ENCODE peak calls at places on chromosome 15, in eight cellular contexts. A is kidney epithelial cell; Q is T-helper 9 cell; V is activated T-cell treated with anti-CD3 and anti-CD28 coated beads for 4 hours; C is T-cell; F is activated CD8-positive, alpha-beta memory T cell treated with anti-CD3 and anti-CD28 coated beads, Interleukin-2, amount 50 U/mL, for 48 hours; N is stimulated activated CD4-positive, alpha-beta T cell treated with anti-CD3 and anti-CD28 coated beads, Interleukin-2, amount 100 ng/mL, for 48 hours; G is Caco-2. Z is an unnamed sample.

GRCh38 chr15:58440922-58441321 is 9.1 kb downstream of the LIPC start:
- DNase-seq in A (no peak), Q (no peak), V (no peak), C (no peak), F (peak), N (no peak), G (peak), Z (no peak)

GRCh38 chr15:25910832-25911231 is 47.7 kb upstream of the ATP10A start:
- DNase-seq in A (no peak), Q (no peak), V (no peak), C (no peak), F (no peak), N (no peak), G (no peak), Z (no peak)

GRCh38 chr15:68335251-68335650 is 57.7 kb downstream of the FEM1B start:
- DNase-seq in A (no peak), Q (no peak), V (no peak), C (no peak), F (no peak), N (no peak), G (no peak), Z (no peak)

GRCh38 chr15:58361291-58361759 is 70.5 kb upstream of the LIPC start:
- DNase-seq in A (no peak), Q (no peak), V (no peak), C (no peak), F (no peak), N (no peak), G (no peak), Z (no peak)

GRCh38 chr15:41337631-41338522 is 5.2 kb downstream of the NUSAP1 start:
- DNase-seq in A (no peak), Q (no peak), V (no peak), C (no peak), F (no peak), N (no peak), G (no peak), Z (no peak)

GRCh38 chr15:68360716-68361115 is 71.2 kb downstream of the ITGA11 start:
- DNase-seq in A (no peak), Q (no peak), V (no peak), C (no peak), F (no peak), N (no peak), G (no peak), Z (no peak)

GRCh38 chr15:89569090-89569745 is 6.1 kb upstream of the TICRR start:
- DNase-seq in A (no peak), Q (no peak), V (no peak), C (no peak), F (no peak), N (no peak), G (no peak), Z (no peak)

GRCh38 chr15:43517354-43518072 is at the start of gene MAP1A:
- DNase-seq in A (no peak), Q (no peak), V (no peak), C (no peak), F (no peak), N (no peak), G (no peak), Z (peak)

GRCh38 chr15:60844431-60845174 is 365.7 kb upstream of the ICE2 start:
- DNase-seq in A (no peak), Q (peak), V (peak), C (peak), F (peak), N (no peak), G (no peak), Z (no peak)

GRCh38 chr15:61726166-61726565 is 334.1 kb downstream of the VPS13C start:
- DNase-seq in A (no peak), Q (no peak), V (no peak), C (no peak), F (no peak), N (no peak), G (no peak), Z (no peak)

GRCh38 chr15:66733976-66734375 is 31.9 kb downstream of the SMAD6 start:
- DNase-seq in A (no peak), Q (no peak), V (no peak), C (no peak), F (no peak), N (no peak), G (no peak), Z (no peak)

GRCh38 chr15:66588537-66588936 is 22.7 kb upstream of the LCTL start:
- DNase-seq in A (no peak), Q (no peak), V (no peak), C (no peak), F (no peak), N (no peak), G (no peak), Z (no peak)

GRCh38 chr15:70526221-70526973 is 237.0 kb downstream of the UACA start:
- DNase-seq in A (no peak), Q (no peak), V (no peak), C (no peak), F (peak), N (no peak), G (no peak), Z (no peak)

GRCh38 chr15:98914626-98915025 is 93.0 kb downstream of the PGPEP1L start:
- DNase-seq in A (no peak), Q (no peak), V (no peak), C (no peak), F (no peak), N (no peak), G (no peak), Z (no peak)

GRCh38 chr15:73026496-73027054 is 25.7 kb upstream of the NEO1 start:
- DNase-seq in A (no peak), Q (no peak), V (no peak), C (no peak), F (no peak), N (no peak), G (no peak), Z (no peak)

GRCh38 chr15:47857384-47858168 is 140.3 kb downstream of the SEMA6D start:
- DNase-seq in A (no peak), Q (no peak), V (no peak), C (no peak), F (no peak), N (no peak), G (no peak), Z (no peak)

GRCh38 chr15:35696767-35697231 is 150.8 kb upstream of the DPH6 start:
- DNase-seq in A (peak), Q (no peak), V (no peak), C (no peak), F (no peak), N (no peak), G (peak), Z (no peak)

GRCh38 chr15:83207622-83208356 is at the start of gene HDGFL3:
- DNase-seq in A (no peak), Q (no peak), V (no peak), C (no peak), F (peak), N (no peak), G (peak), Z (no peak)

GRCh38 chr15:63070681-63071129 is 28.2 kb downstream of the TPM1 start:
- DNase-seq in A (no peak), Q (no peak), V (no peak), C (no peak), F (no peak), N (no peak), G (no peak), Z (no peak)

GRCh38 chr15:41827290-41827879 is 507 bp upstream of the JMJD7 start:
- DNase-seq in A (no peak), Q (peak), V (no peak), C (peak), F (no peak), N (peak), G (no peak), Z (no peak)

GRCh38 chr15:66943456-66944095 is 121.8 kb upstream of the SMAD3 start:
- DNase-seq in A (no peak), Q (no peak), V (no peak), C (no peak), F (no peak), N (no peak), G (peak), Z (no peak)

GRCh38 chr15:75577401-75578205 is 1.5 kb downstream of the PTPN9 start:
- DNase-seq in A (no peak), Q (no peak), V (no peak), C (no peak), F (no peak), N (no peak), G (no peak), Z (no peak)

GRCh38 chr15:70095387-70096214 is 2.1 kb downstream of the TLE3 start:
- DNase-seq in A (no peak), Q (no peak), V (peak), C (no peak), F (peak), N (no peak), G (peak), Z (peak)

GRCh38 chr15:59680870-59681269 is 8.2 kb downstream of the BNIP2 start:
- DNase-seq in A (no peak), Q (no peak), V (no peak), C (no peak), F (no peak), N (no peak), G (no peak), Z (no peak)

GRCh38 chr15:56028430-56028829 is 35.0 kb upstream of the NEDD4 start:
- DNase-seq in A (no peak), Q (no peak), V (no peak), C (no peak), F (no peak), N (no peak), G (no peak), Z (no peak)

GRCh38 chr15:41804361-41804760 is 23.5 kb upstream of the JMJD7 start:
- DNase-seq in A (no peak), Q (no peak), V (no peak), C (no peak), F (no peak), N (no peak), G (no peak), Z (no peak)

GRCh38 chr15:68418611-68419161 is 13.3 kb downstream of the ITGA11 start:
- DNase-seq in A (no peak), Q (no peak), V (no peak), C (no peak), F (peak), N (no peak), G (no peak), Z (no peak)

GRCh38 chr15:85749261-85750151 is 45.2 kb downstream of the KLHL25 start:
- DNase-seq in A (no peak), Q (no peak), V (no peak), C (no peak), F (no peak), N (no peak), G (no peak), Z (no peak)

GRCh38 chr15:90557651-90558084 is 27.9 kb downstream of the CRTC3 start:
- DNase-seq in A (no peak), Q (no peak), V (no peak), C (no peak), F (no peak), N (no peak), G (no peak), Z (no peak)

GRCh38 chr15:44385344-44385942 is 42.0 kb upstream of the CTDSPL2 start:
- DNase-seq in A (no peak), Q (no peak), V (no peak), C (no peak), F (no peak), N (no peak), G (no peak), Z (no peak)

GRCh38 chr15:36407647-36408046 is 171.8 kb upstream of the CDIN1 start:
- DNase-seq in A (peak), Q (no peak), V (no peak), C (no peak), F (no peak), N (no peak), G (no peak), Z (no peak)